ENCODE peak calls at places on chromosomes 13 and 19, in ten cellular contexts. K, F, L, C, N, V, H, D, J and R are unnamed samples.

GRCh38 chr19:31715249-31715944 is 366.2 kb upstream of the TSHZ3 start:
- DNase-seq in K (no peak), F (no peak), L (peak), C (peak), N (no peak), V (no peak), H (no peak), D (no peak), J (peak), R (no peak)

GRCh38 chr19:55467236-55468053 is 2.9 kb upstream of the C19orf85 start:
- DNase-seq in K (peak), F (peak), L (peak), C (peak), N (no peak), V (peak), H (peak), D (no peak), J (peak), R (no peak)

GRCh38 chr13:96816261-96816660 is 178.0 kb downstream of the OXGR1 start:
- DNase-seq in K (peak), F (no peak), L (peak), C (no peak), N (no peak), V (no peak), H (no peak), D (no peak), J (no peak), R (no peak)

GRCh38 chr19:35944553-35944952 is 8.4 kb downstream of the LRFN3 start:
- DNase-seq in K (no peak), F (no peak), L (no peak), C (no peak), N (no peak), V (no peak), H (no peak), D (no peak), J (no peak), R (no peak)

GRCh38 chr13:74767031-74767430 is 632.8 kb upstream of the KLF12 start:
- DNase-seq in K (no peak), F (no peak), L (no peak), C (no peak), N (no peak), V (no peak), H (peak), D (no peak), J (peak), R (no peak)

GRCh38 chr13:42279080-42279479 is 7.1 kb downstream of the AKAP11 start:
- DNase-seq in K (no peak), F (no peak), L (no peak), C (no peak), N (no peak), V (no peak), H (no peak), D (no peak), J (peak), R (no peak)

GRCh38 chr13:60448907-60449510 is 52.0 kb downstream of the TDRD3 start:
- DNase-seq in K (no peak), F (peak), L (peak), C (peak), N (peak), V (no peak), H (peak), D (peak), J (peak), R (no peak)

GRCh38 chr13:52010890-52011689 is at the start of gene ATP7B:
- DNase-seq in K (no peak), F (peak), L (no peak), C (peak), N (no peak), V (no peak), H (no peak), D (no peak), J (peak), R (no peak)

GRCh38 chr13:112250788-112251445 is 125.2 kb upstream of the SPACA7 start:
- DNase-seq in K (peak), F (no peak), L (no peak), C (no peak), N (no peak), V (no peak), H (no peak), D (no peak), J (no peak), R (no peak)

GRCh38 chr13:83440465-83440864 is 441.8 kb downstream of the SLITRK1 start:
- DNase-seq in K (no peak), F (no peak), L (no peak), C (no peak), N (no peak), V (no peak), H (peak), D (no peak), J (no peak), R (no peak)

GRCh38 chr13:30737511-30738342 is 2.4 kb downstream of the ALOX5AP start:
- DNase-seq in K (no peak), F (no peak), L (no peak), C (no peak), N (no peak), V (no peak), H (no peak), D (no peak), J (no peak), R (no peak)

GRCh38 chr13:19596086-19596485 is 34.8 kb upstream of the TPTE2 start:
- DNase-seq in K (no peak), F (no peak), L (no peak), C (no peak), N (no peak), V (no peak), H (no peak), D (no peak), J (no peak), R (no peak)

GRCh38 chr13:100707818-100708740 is 33.5 kb upstream of the TMTC4 start:
- DNase-seq in K (no peak), F (no peak), L (no peak), C (no peak), N (no peak), V (no peak), H (peak), D (no peak), J (peak), R (no peak)

GRCh38 chr19:32287811-32288227 is 57.6 kb upstream of the ZNF507 start:
- DNase-seq in K (peak), F (peak), L (peak), C (peak), N (peak), V (peak), H (peak), D (no peak), J (peak), R (peak)

GRCh38 chr19:45547965-45548609 is 36.5 kb downstream of the OPA3 start:
- DNase-seq in K (no peak), F (no peak), L (no peak), C (no peak), N (no peak), V (no peak), H (peak), D (no peak), J (peak), R (no peak)

GRCh38 chr13:103282571-103283450 is 216.6 kb upstream of the SLC10A2 start:
- DNase-seq in K (no peak), F (no peak), L (no peak), C (no peak), N (peak), V (no peak), H (peak), D (no peak), J (peak), R (no peak)

GRCh38 chr13:93549326-93549855 is 322.8 kb downstream of the GPC6 start:
- DNase-seq in K (no peak), F (no peak), L (no peak), C (no peak), N (no peak), V (no peak), H (no peak), D (no peak), J (peak), R (no peak)

GRCh38 chr13:23321534-23322241 is 111.8 kb downstream of the SACS start:
- DNase-seq in K (peak), F (peak), L (peak), C (no peak), N (peak), V (peak), H (peak), D (no peak), J (peak), R (peak)

GRCh38 chr19:44548736-44549135 is 19.3 kb upstream of the CEACAM20 start:
- DNase-seq in K (no peak), F (no peak), L (no peak), C (no peak), N (no peak), V (no peak), H (peak), D (no peak), J (peak), R (no peak)

GRCh38 chr13:51635137-51635878 is 51.0 kb downstream of the WDFY2 start:
- DNase-seq in K (no peak), F (no peak), L (no peak), C (no peak), N (no peak), V (no peak), H (no peak), D (no peak), J (no peak), R (no peak)

GRCh38 chr13:95641291-95641811 is 3.2 kb downstream of the DZIP1 start:
- DNase-seq in K (no peak), F (peak), L (no peak), C (peak), N (no peak), V (no peak), H (no peak), D (no peak), J (peak), R (no peak)

GRCh38 chr19:28307460-28307859 is 905.5 kb downstream of the UQCRFS1 start:
- DNase-seq in K (no peak), F (no peak), L (no peak), C (no peak), N (no peak), V (no peak), H (no peak), D (no peak), J (peak), R (no peak)

GRCh38 chr19:51719251-51719901 is 4.4 kb downstream of the HAS1 start:
- DNase-seq in K (no peak), F (no peak), L (no peak), C (peak), N (no peak), V (no peak), H (no peak), D (no peak), J (no peak), R (no peak)

GRCh38 chr19:56142897-56143434 is 1.9 kb downstream of the ZNF444 start:
- DNase-seq in K (no peak), F (no peak), L (no peak), C (no peak), N (no peak), V (no peak), H (no peak), D (no peak), J (no peak), R (no peak)

GRCh38 chr13:22108283-22108897 is 437.5 kb downstream of the FGF9 start:
- DNase-seq in K (no peak), F (no peak), L (no peak), C (no peak), N (no peak), V (no peak), H (no peak), D (no peak), J (no peak), R (no peak)

GRCh38 chr13:41985788-41986508 is 25.0 kb upstream of the VWA8 start:
- DNase-seq in K (no peak), F (no peak), L (no peak), C (no peak), N (no peak), V (no peak), H (peak), D (no peak), J (peak), R (peak)

GRCh38 chr19:18896421-18896841 is 473 bp upstream of the CERS1 start:
- DNase-seq in K (peak), F (no peak), L (no peak), C (peak), N (no peak), V (no peak), H (peak), D (no peak), J (peak), R (no peak)

GRCh38 chr13:33099860-33100259 is 83.6 kb downstream of the KL start:
- DNase-seq in K (no peak), F (no peak), L (no peak), C (no peak), N (no peak), V (no peak), H (no peak), D (no peak), J (no peak), R (no peak)

GRCh38 chr19:11887247-11887617 is 350 bp upstream of the ZNF69 start:
- DNase-seq in K (no peak), F (no peak), L (no peak), C (peak), N (no peak), V (no peak), H (no peak), D (no peak), J (peak), R (no peak)

GRCh38 chr13:41059896-41060722 is 1.2 kb upstream of the WBP4 start:
- DNase-seq in K (peak), F (peak), L (peak), C (peak), N (peak), V (peak), H (peak), D (peak), J (peak), R (no peak)

GRCh38 chr13:44273991-44274810 is 99.4 kb upstream of the SERP2 start:
- DNase-seq in K (no peak), F (no peak), L (no peak), C (no peak), N (peak), V (no peak), H (no peak), D (peak), J (no peak), R (no peak)
- H3K4me3 ChIP-seq in K (peak), F (no peak), L (no peak), C (no peak), N (peak), V (no peak), H (no peak), D (no peak), J (peak), R (no peak)

GRCh38 chr19:38673030-38673429 is 25.6 kb downstream of the ACTN4 start:
- DNase-seq in K (no peak), F (no peak), L (no peak), C (no peak), N (no peak), V (no peak), H (no peak), D (no peak), J (no peak), R (no peak)

GRCh38 chr19:38676878-38677646 is 29.6 kb downstream of the ACTN4 start:
- DNase-seq in K (no peak), F (no peak), L (no peak), C (no peak), N (no peak), V (no peak), H (no peak), D (no peak), J (no peak), R (no peak)

GRCh38 chr19:38675611-38676010 is 28.2 kb downstream of the ACTN4 start:
- DNase-seq in K (no peak), F (no peak), L (no peak), C (no peak), N (no peak), V (no peak), H (no peak), D (no peak), J (no peak), R (no peak)

GRCh38 chr19:38676023-38676877 is 28.8 kb downstream of the ACTN4 start:
- DNase-seq in K (no peak), F (no peak), L (no peak), C (no peak), N (no peak), V (no peak), H (peak), D (no peak), J (peak), R (no peak)

GRCh38 chr19:38674388-38675133 is 27.1 kb downstream of the ACTN4 start:
- DNase-seq in K (no peak), F (no peak), L (no peak), C (no peak), N (no peak), V (no peak), H (peak), D (no peak), J (peak), R (no peak)
- TF ChIP-seq CTCF in K (no peak), F (no peak), L (no peak), C (no peak), N (no peak), V (no peak), H (no peak), D (no peak), J (no peak), R (no peak)

GRCh38 chr19:2329162-2329505 is 650 bp downstream of the SPPL2B start:
- DNase-seq in K (no peak), F (no peak), L (no peak), C (no peak), N (no peak), V (no peak), H (no peak), D (no peak), J (no peak), R (no peak)
- H3K4me3 ChIP-seq in K (peak), F (peak), L (peak), C (peak), N (peak), V (peak), H (peak), D (peak), J (peak), R (peak)

GRCh38 chr13:48153186-48153585 is 58.3 kb upstream of the MED4 start:
- DNase-seq in K (no peak), F (no peak), L (no peak), C (no peak), N (no peak), V (no peak), H (no peak), D (no peak), J (no peak), R (no peak)
- TF ChIP-seq CTCF in K (no peak), F (no peak), L (no peak), C (no peak), N (no peak), V (no peak), H (no peak), D (no peak), J (no peak), R (no peak)

GRCh38 chr13:26011996-26012688 is 39.7 kb downstream of the SHISA2 start:
- DNase-seq in K (no peak), F (no peak), L (no peak), C (peak), N (no peak), V (peak), H (no peak), D (no peak), J (peak), R (no peak)
- H3K4me3 ChIP-seq in K (peak), F (no peak), L (peak), C (peak), N (peak), V (peak), H (no peak), D (no peak), J (peak), R (no peak)

GRCh38 chr13:59176775-59177174 is 987.0 kb downstream of the DIAPH3 start:
- DNase-seq in K (no peak), F (no peak), L (no peak), C (peak), N (no peak), V (no peak), H (no peak), D (no peak), J (no peak), R (no peak)

GRCh38 chr13:59182241-59182640 is 981.5 kb downstream of the DIAPH3 start:
- DNase-seq in K (no peak), F (no peak), L (no peak), C (no peak), N (no peak), V (no peak), H (no peak), D (no peak), J (no peak), R (no peak)

DNA sequence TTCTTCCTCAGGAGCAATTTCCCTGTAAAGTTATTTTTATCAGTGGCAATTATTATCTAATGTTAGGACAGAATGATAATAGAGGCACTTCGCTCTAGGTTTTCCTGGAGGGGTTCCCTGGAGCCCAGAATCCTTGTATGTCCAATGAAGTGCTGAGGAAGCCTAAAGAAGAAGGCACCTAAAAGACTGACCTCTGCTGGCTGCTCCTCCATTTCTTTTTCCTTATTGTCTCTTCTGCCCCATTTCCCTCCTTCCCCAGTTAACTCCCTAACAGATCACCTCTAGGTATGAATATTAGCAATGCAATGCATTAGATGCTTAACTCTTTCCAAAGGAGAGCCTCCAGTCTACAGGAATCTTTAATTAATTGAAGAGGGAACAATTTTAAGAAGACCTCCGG is 985.4 kb downstream of the DIAPH3 start:
- DNase-seq in K (no peak), F (no peak), L (no peak), C (peak), N (no peak), V (no peak), H (no peak), D (no peak), J (no peak), R (no peak)
- TF ChIP-seq CTCF in K (no peak), F (peak), L (no peak), C (peak), N (peak), V (no peak), H (peak), D (no peak), J (peak), R (peak)

GRCh38 chr19:49565261-49565660 is 15.1 kb downstream of the NOSIP start:
- DNase-seq in K (no peak), F (no peak), L (peak), C (no peak), N (no peak), V (no peak), H (no peak), D (no peak), J (no peak), R (peak)
- H3K4me3 ChIP-seq in K (no peak), F (no peak), L (no peak), C (no peak), N (no peak), V (no peak), H (no peak), D (no peak), J (no peak), R (no peak)